ENCODE peak calls at places on chromosomes 7 and 10, in five cellular contexts. S is WTC11, X is osteoblast, M is AG04450, T is RWPE1. Q is an unnamed sample.

GRCh38 chr7:155002411-155003214 is at the start of gene PAXIP1:
- DNase-seq in S (peak; percentile 54), X (peak; percentile 95), M (no peak), T (peak; percentile 55), Q (peak; percentile 25)

GRCh38 chr7:102260856-102261255 is 25.8 kb upstream of the SH2B2 start:
- DNase-seq in S (no peak), X (peak; percentile 92), M (peak; percentile 30), T (no peak), Q (no peak)

GRCh38 chr10:31584098-31584631 is 265.1 kb downstream of the ZEB1 start:
- DNase-seq in S (no peak), X (no peak), M (no peak), T (no peak), Q (no peak)

GRCh38 chr7:128738570-128739047 is 550 bp upstream of the CALU start:
- DNase-seq in S (no peak), X (no peak), M (no peak), T (no peak), Q (no peak)

GRCh38 chr10:112526906-112527305 is 79.9 kb downstream of the VTI1A start:
- DNase-seq in S (peak; percentile 49), X (no peak), M (no peak), T (no peak), Q (no peak)

GRCh38 chr10:67657775-67658174 is 38.2 kb downstream of the CTNNA3 start:
- DNase-seq in S (peak; percentile 24), X (no peak), M (no peak), T (no peak), Q (no peak)

GRCh38 chr7:7219216-7219615 is 36.9 kb downstream of the C1GALT1 start:
- DNase-seq in S (no peak), X (no peak), M (no peak), T (no peak), Q (peak; percentile 17)

GRCh38 chr7:53315986-53316385 is 280.6 kb downstream of the POM121L12 start:
- DNase-seq in S (peak; percentile 12), X (no peak), M (no peak), T (no peak), Q (peak; percentile 1)

GRCh38 chr10:44874176-44874575 is 37.0 kb upstream of the TMEM72 start:
- DNase-seq in S (no peak), X (no peak), M (no peak), T (no peak), Q (no peak)

GRCh38 chr10:98485959-98486358 is 39.2 kb upstream of the HPS1 start:
- DNase-seq in S (no peak), X (peak; percentile 17), M (no peak), T (no peak), Q (no peak)

GRCh38 chr10:121532465-121532864 is 65.8 kb downstream of the FGFR2 start:
- DNase-seq in S (no peak), X (no peak), M (no peak), T (no peak), Q (no peak)

GRCh38 chr10:55631071-55631654 is 729.9 kb downstream of the ZWINT start:
- DNase-seq in S (peak; percentile 87), X (peak; percentile 58), M (no peak), T (peak; percentile 25), Q (no peak)

GRCh38 chr10:34815174-34816066 is at the start of gene PARD3:
- DNase-seq in S (peak; percentile 69), X (peak; percentile 96), M (no peak), T (peak; percentile 75), Q (peak; percentile 42)

GRCh38 chr7:29496355-29497020 is 67.1 kb upstream of the PRR15 start:
- DNase-seq in S (no peak), X (no peak), M (no peak), T (no peak), Q (no peak)

GRCh38 chr7:35035511-35035921 is 1.8 kb downstream of the DPY19L1 start:
- DNase-seq in S (no peak), X (no peak), M (no peak), T (peak; percentile 39), Q (peak; percentile 58)

GRCh38 chr7:92246363-92247101 is 758 bp downstream of the ANKIB1 start:
- DNase-seq in S (peak; percentile 62), X (peak; percentile 88), M (no peak), T (peak; percentile 31), Q (peak; percentile 27)

GRCh38 chr7:29332875-29333482 is 138.4 kb downstream of the CHN2 start:
- DNase-seq in S (no peak), X (no peak), M (no peak), T (no peak), Q (no peak)

GRCh38 chr7:875051-875450 is 1.3 kb upstream of the GET4 start:
- DNase-seq in S (no peak), X (no peak), M (no peak), T (no peak), Q (no peak)

GRCh38 chr7:141071260-141071854 is 2.5 kb upstream of the TMEM178B start:
- DNase-seq in S (peak; percentile 87), X (peak; percentile 80), M (no peak), T (peak; percentile 34), Q (peak; percentile 31)

GRCh38 chr10:29757551-29758297 is 123.0 kb upstream of the SVIL start:
- DNase-seq in S (no peak), X (no peak), M (no peak), T (peak; percentile 84), Q (peak; percentile 85)

GRCh38 chr10:97138174-97138573 is 47.6 kb downstream of the SLIT1 start:
- DNase-seq in S (peak; percentile 60), X (no peak), M (no peak), T (peak; percentile 22), Q (peak; percentile 4)
- TF ChIP-seq CTCF in S (no peak), X (no peak), M (no peak), T (no peak), Q (no peak)

GRCh38 chr10:63720072-63720537 is 198.9 kb downstream of the REEP3 start:
- DNase-seq in S (peak; percentile 45), X (no peak), M (no peak), T (peak; percentile 38), Q (peak; percentile 74)

GRCh38 chr10:63722537-63722936 is 201.3 kb downstream of the REEP3 start:
- DNase-seq in S (no peak), X (peak; percentile 69), M (no peak), T (no peak), Q (no peak)

GRCh38 chr10:63718453-63718852 is 197.3 kb downstream of the REEP3 start:
- DNase-seq in S (no peak), X (no peak), M (no peak), T (no peak), Q (no peak)

GRCh38 chr10:63719174-63719856 is 198.1 kb downstream of the REEP3 start:
- DNase-seq in S (no peak), X (no peak), M (no peak), T (no peak), Q (no peak)

GRCh38 chr10:63720689-63721088 is 199.5 kb downstream of the REEP3 start:
- DNase-seq in S (no peak), X (no peak), M (no peak), T (no peak), Q (no peak)
- TF ChIP-seq CTCF in S (no peak), X (no peak), M (no peak), T (no peak), Q (no peak)

GRCh38 chr10:103847346-103847745 is 8.0 kb downstream of the SH3PXD2A start:
- DNase-seq in S (no peak), X (no peak), M (no peak), T (no peak), Q (no peak)

GRCh38 chr10:103849212-103849877 is 6.0 kb downstream of the SH3PXD2A start:
- DNase-seq in S (no peak), X (no peak), M (no peak), T (no peak), Q (no peak)

GRCh38 chr10:103845983-103846382 is 9.4 kb downstream of the SH3PXD2A start:
- DNase-seq in S (no peak), X (no peak), M (no peak), T (no peak), Q (no peak)

GRCh38 chr10:103849880-103850571 is 5.3 kb downstream of the SH3PXD2A start:
- DNase-seq in S (no peak), X (peak; percentile 96), M (no peak), T (peak; percentile 78), Q (peak; percentile 66)

GRCh38 chr10:103847909-103848468 is 7.4 kb downstream of the SH3PXD2A start:
- DNase-seq in S (peak; percentile 63), X (no peak), M (no peak), T (no peak), Q (no peak)
- TF ChIP-seq CTCF in S (no peak), X (peak; percentile 28), M (peak; percentile 47), T (no peak), Q (no peak)

GRCh38 chr10:114819313-114819712 is 2.3 kb upstream of the FHIP2A start:
- DNase-seq in S (no peak), X (no peak), M (no peak), T (no peak), Q (no peak)

GRCh38 chr10:114815751-114816150 is 5.8 kb upstream of the FHIP2A start:
- DNase-seq in S (no peak), X (no peak), M (no peak), T (no peak), Q (no peak)

GRCh38 chr10:114811769-114812353 is 9.7 kb upstream of the FHIP2A start:
- DNase-seq in S (no peak), X (no peak), M (no peak), T (no peak), Q (no peak)

GRCh38 chr10:114821293-114821914 is at the start of gene FHIP2A:
- DNase-seq in S (peak; percentile 82), X (peak; percentile 97), M (no peak), T (peak; percentile 77), Q (peak; percentile 71)

DNA sequence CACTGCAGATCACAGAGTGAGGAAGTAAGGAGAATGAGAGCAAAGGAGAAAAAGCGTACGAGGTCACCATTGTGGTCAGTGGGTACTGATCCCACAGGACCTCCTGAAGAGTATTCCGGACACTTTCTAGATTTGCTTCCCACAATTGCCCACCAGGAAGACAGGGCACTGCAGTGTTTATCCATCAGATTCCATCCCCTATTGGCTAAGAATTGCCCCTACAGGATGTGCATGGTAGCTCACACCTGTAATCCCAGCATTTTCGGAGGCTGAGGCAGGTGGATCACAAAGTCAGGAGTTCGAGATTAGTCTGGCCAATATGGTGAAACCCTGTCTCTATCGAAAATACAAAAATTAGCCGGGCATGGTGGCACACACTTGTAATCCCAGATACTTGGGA is 5.3 kb upstream of the FHIP2A start:
- DNase-seq in S (no peak), X (no peak), M (no peak), T (no peak), Q (no peak)
- TF ChIP-seq CTCF in S (no peak), X (no peak), M (no peak), T (no peak), Q (no peak)

DNA sequence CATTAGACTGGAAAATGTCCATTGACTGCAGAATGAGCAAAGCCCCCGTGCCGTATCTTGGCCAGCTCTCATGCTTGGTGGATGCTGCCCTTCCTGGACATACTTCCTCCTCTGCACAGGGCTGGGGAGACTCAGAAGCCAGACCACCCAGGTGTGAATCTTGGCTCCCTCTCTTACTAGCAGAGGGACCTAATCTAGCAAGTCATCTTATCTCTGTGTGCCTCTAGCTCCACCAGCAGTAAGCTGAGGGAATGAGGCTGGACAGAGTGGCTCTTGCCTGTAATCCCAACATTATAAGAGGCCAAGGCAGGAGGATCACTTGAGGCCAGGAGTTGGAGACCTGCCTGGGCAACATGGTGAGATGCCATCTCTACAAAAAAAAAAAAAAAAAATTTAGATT is 173.8 kb upstream of the GHITM start:
- DNase-seq in S (peak; percentile 36), X (no peak), M (no peak), T (no peak), Q (no peak)
- TF ChIP-seq CTCF in S (no peak), X (no peak), M (no peak), T (no peak), Q (no peak)

GRCh38 chr10:59814878-59815277 is 61.6 kb upstream of the MRLN start:
- DNase-seq in S (no peak), X (no peak), M (no peak), T (no peak), Q (no peak)
- TF ChIP-seq CTCF in S (no peak), X (no peak), M (no peak), T (no peak), Q (no peak)